ENCODE peak calls at places on chromosome 18, in six cellular contexts. A is SHP77, W is heart left ventricle, D is ELR, Z is endothelial cell of umbilical vein, R is iris pigment epithelial cell. S is an unnamed sample.
A peak's percentile ranks its signal among the peaks of the same experiment; 100 is the strongest.

GRCh38 chr18:54647176-54647575 is 56.1 kb downstream of the DYNAP start:
- DNase-seq in D (peak; percentile 43), Z (peak; percentile 19), W (no peak), A (no peak), R (peak; percentile 17), S (no peak)

GRCh38 chr18:35581555-35582309 is at the start of gene GALNT1:
- DNase-seq in Z (peak; percentile 23), R (no peak), W (peak; percentile 23), D (peak; percentile 28), A (peak; percentile 12), S (no peak)

GRCh38 chr18:79681484-79682387 is 2.1 kb downstream of the CTDP1 start:
- DNase-seq in A (no peak), Z (no peak), R (no peak), W (no peak), D (no peak), S (no peak)

GRCh38 chr18:75090336-75090735 is 118.6 kb downstream of the PTGR3 start:
- DNase-seq in W (no peak), D (no peak), R (no peak), A (no peak), Z (no peak), S (no peak)

GRCh38 chr18:24862225-24862893 is 401.9 kb downstream of the HRH4 start:
- DNase-seq in Z (peak; percentile 63), R (no peak), W (peak; percentile 15), A (no peak), D (no peak), S (no peak)

GRCh38 chr18:75130591-75131274 is 78.2 kb downstream of the PTGR3 start:
- DNase-seq in R (no peak), A (no peak), D (peak; percentile 27), W (no peak), Z (no peak), S (no peak)

GRCh38 chr18:54119524-54120019 is 104.9 kb downstream of the MBD2 start:
- DNase-seq in Z (peak; percentile 69), R (peak; percentile 68), A (peak; percentile 44), W (no peak), D (peak; percentile 66), S (peak; percentile 48)

GRCh38 chr18:57737661-57738060 is 65.5 kb downstream of the ATP8B1 start:
- DNase-seq in W (peak; percentile 62), D (peak; percentile 89), R (peak; percentile 99), A (no peak), Z (no peak), S (no peak)

GRCh38 chr18:68234676-68235075 is 480.2 kb downstream of the TMX3 start:
- DNase-seq in A (no peak), D (no peak), Z (no peak), W (no peak), R (no peak), S (no peak)

S was measured in NCI-H2107.